ENCODE peak calls at places on chromosomes 1 and 21, in eight cellular contexts. H, L, W, M, Y, J, C and Z are unnamed samples.

GRCh38 chr1:17881761-17882160 is 126.6 kb downstream of the ACTL8 start:
- DNase-seq in L (no peak), J (no peak), H (no peak), M (no peak), W (no peak), C (no peak), Y (no peak), Z (no peak)

GRCh38 chr1:178916448-178917174 is 45.7 kb upstream of the ANGPTL1 start:
- DNase-seq in M (no peak), H (no peak), Y (no peak), L (no peak), W (no peak), J (no peak), C (no peak), Z (no peak)

GRCh38 chr1:229094476-229095311 is 176.2 kb upstream of the RAB4A start:
- DNase-seq in J (peak), H (no peak), L (no peak), C (peak), W (no peak), Y (no peak), M (no peak), Z (no peak)

GRCh38 chr1:168362991-168363390 is 82.3 kb downstream of the TBX19 start:
- DNase-seq in L (no peak), M (no peak), Y (no peak), C (no peak), J (no peak), W (no peak), H (no peak), Z (no peak)

GRCh38 chr21:28332796-28333195 is 659.9 kb downstream of the LTN1 start:
- DNase-seq in C (no peak), W (no peak), Y (no peak), H (no peak), J (no peak), L (no peak), M (no peak), Z (no peak)

GRCh38 chr21:27024316-27024715 is 57.4 kb upstream of the ADAMTS5 start:
- DNase-seq in M (no peak), J (no peak), W (no peak), L (no peak), C (no peak), Y (no peak), H (no peak), Z (no peak)

GRCh38 chr21:32426592-32427051 is 14.1 kb downstream of the EVA1C start:
- DNase-seq in Y (no peak), H (peak), C (no peak), J (no peak), W (no peak), L (no peak), M (no peak), Z (no peak)

GRCh38 chr1:111864862-111865261 is 109.2 kb downstream of the DDX20 start:
- DNase-seq in J (no peak), H (no peak), C (no peak), Y (no peak), W (peak), L (no peak), M (no peak), Z (no peak)

GRCh38 chr1:229378586-229379442 is 36.0 kb upstream of the CCSAP start:
- DNase-seq in H (peak), M (no peak), C (no peak), W (peak), L (no peak), J (no peak), Y (no peak), Z (no peak)

GRCh38 chr1:205283270-205284147 is 38.0 kb downstream of the NUAK2 start:
- DNase-seq in M (no peak), W (no peak), C (no peak), L (no peak), J (no peak), H (no peak), Y (no peak), Z (no peak)

GRCh38 chr1:228735871-228736586 is 750 bp downstream of the RHOU start:
- DNase-seq in J (peak), Y (peak), C (peak), M (peak), W (peak), H (peak), L (peak), Z (no peak)

GRCh38 chr1:17719874-17720273 is 35.3 kb upstream of the ACTL8 start:
- DNase-seq in J (no peak), C (no peak), M (no peak), Y (no peak), L (no peak), W (no peak), H (no peak), Z (no peak)

GRCh38 chr1:96918406-96918805 is 196.8 kb downstream of the PTBP2 start:
- DNase-seq in W (no peak), L (no peak), J (no peak), Y (no peak), M (no peak), H (no peak), C (no peak), Z (no peak)

GRCh38 chr1:37434292-37434907 is 40.0 kb upstream of the ZC3H12A start:
- DNase-seq in H (peak), M (peak), W (peak), J (peak), L (peak), C (peak), Y (peak), Z (no peak)

GRCh38 chr1:205582471-205583291 is 49.1 kb downstream of the ELK4 start:
- DNase-seq in W (no peak), H (no peak), Y (peak), J (no peak), L (peak), C (peak), M (peak), Z (no peak)

GRCh38 chr1:173101589-173101988 is 50.8 kb upstream of the TNFSF18 start:
- DNase-seq in Y (no peak), H (no peak), J (no peak), L (no peak), C (no peak), W (no peak), M (no peak), Z (no peak)

GRCh38 chr1:38541223-38541622 is 318.3 kb downstream of the RRAGC start:
- DNase-seq in H (no peak), C (no peak), W (no peak), Y (no peak), M (no peak), L (no peak), J (no peak), Z (no peak)

GRCh38 chr1:147794570-147794969 is 34.2 kb upstream of the GJA5 start:
- DNase-seq in J (no peak), M (peak), H (no peak), W (no peak), C (no peak), Y (no peak), L (no peak), Z (no peak)

GRCh38 chr1:19341201-19342076 is 29.3 kb downstream of the SLC66A1 start:
- DNase-seq in W (peak), C (peak), J (peak), H (peak), Y (peak), M (peak), L (peak), Z (peak)

GRCh38 chr1:212457740-212458338 is 25.1 kb downstream of the NENF start:
- DNase-seq in J (peak), W (peak), C (no peak), H (peak), M (no peak), L (no peak), Y (peak), Z (no peak)

GRCh38 chr21:24045775-24046215 is 1561.5 kb downstream of the MRPL39 start:
- DNase-seq in M (peak), H (peak), Y (peak), J (peak), W (peak), C (peak), L (peak), Z (peak)

GRCh38 chr1:211908951-211909350 is 78.4 kb upstream of the LPGAT1 start:
- DNase-seq in C (no peak), L (no peak), J (no peak), W (no peak), M (no peak), Y (no peak), H (no peak), Z (no peak)

GRCh38 chr21:35195232-35195631 is 146.1 kb upstream of the RUNX1 start:
- DNase-seq in W (no peak), M (no peak), C (no peak), J (no peak), H (peak), L (no peak), Y (no peak), Z (no peak)

GRCh38 chr1:150578278-150579109 is 916 bp downstream of the MCL1 start:
- DNase-seq in L (peak), Y (peak), W (peak), C (peak), J (peak), M (peak), H (peak), Z (peak)

GRCh38 chr21:32193066-32193465 is 85.8 kb downstream of the MIS18A start:
- DNase-seq in J (no peak), H (no peak), M (no peak), C (no peak), W (no peak), Y (no peak), L (no peak), Z (no peak)

GRCh38 chr21:45994738-45995685 is 13.4 kb downstream of the COL6A1 start:
- DNase-seq in W (no peak), H (no peak), L (peak), J (no peak), Y (no peak), C (peak), M (peak), Z (no peak)

DNA sequence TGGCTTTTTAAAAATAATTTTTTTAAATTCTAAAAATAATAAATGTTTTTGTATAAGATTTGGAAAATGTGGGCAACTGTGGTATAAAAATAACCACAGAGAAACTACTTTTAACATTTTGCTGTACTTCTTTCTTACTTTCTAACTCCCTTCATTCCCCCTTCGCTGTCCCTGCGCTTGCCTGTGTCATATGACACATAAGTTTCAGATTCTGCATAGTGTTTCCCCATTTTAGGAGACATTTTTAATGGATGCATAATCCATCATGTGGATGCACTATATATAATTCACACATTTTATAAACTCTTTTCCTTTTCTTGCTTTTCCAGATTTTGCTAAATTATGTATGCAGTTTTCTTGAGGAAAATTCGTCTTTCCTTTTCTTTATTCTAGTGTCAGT is 16.3 kb downstream of the ATG4C start:
- DNase-seq in Y (no peak), W (no peak), L (no peak), C (no peak), M (no peak), J (no peak), H (no peak), Z (no peak)
- H3K4me3 ChIP-seq in Y (no peak), W (no peak), L (no peak), C (no peak), M (no peak), J (no peak), H (no peak), Z (no peak)

GRCh38 chr1:153608742-153609584 is 4.0 kb downstream of the S100A16 start:
- DNase-seq in H (peak), C (peak), Y (peak), L (peak), M (peak), J (peak), W (peak), Z (no peak)
- H3K27ac ChIP-seq in H (peak), C (peak), Y (peak), L (peak), M (peak), J (peak), W (no peak), Z (peak)

GRCh38 chr1:5120559-5120958 is 466.1 kb downstream of the AJAP1 start:
- DNase-seq in J (no peak), Y (no peak), M (no peak), W (no peak), H (no peak), L (no peak), C (no peak), Z (no peak)

GRCh38 chr1:5129746-5130355 is 475.4 kb downstream of the AJAP1 start:
- DNase-seq in H (no peak), M (no peak), Y (no peak), L (no peak), W (peak), C (no peak), J (no peak), Z (no peak)

GRCh38 chr1:5119496-5120234 is 465.3 kb downstream of the AJAP1 start:
- DNase-seq in M (no peak), H (peak), C (no peak), J (peak), W (peak), L (no peak), Y (no peak), Z (no peak)

DNA sequence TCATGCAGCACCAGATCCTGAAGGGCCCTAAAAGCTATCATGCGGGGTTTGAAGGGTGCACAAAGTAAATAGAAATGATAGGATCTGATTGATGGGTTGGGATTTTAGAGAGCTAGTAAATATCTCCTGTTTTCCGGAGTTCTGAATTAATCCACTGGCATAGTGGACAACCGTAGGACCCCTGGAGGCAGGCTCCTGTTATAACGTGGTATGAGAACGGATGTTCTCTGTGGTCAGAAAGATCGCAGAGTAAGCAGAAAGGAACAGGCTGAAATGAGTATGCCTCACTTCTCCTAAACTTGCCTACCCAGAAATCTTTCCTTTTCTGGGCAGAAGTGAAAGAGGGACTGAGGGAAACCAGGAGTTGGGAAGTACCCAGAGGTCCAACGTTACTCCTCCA is 470.8 kb downstream of the AJAP1 start:
- DNase-seq in W (no peak), Y (no peak), M (no peak), L (no peak), C (no peak), J (no peak), H (no peak), Z (no peak)
- TF ChIP-seq CTCF in W (peak), Y (no peak), M (no peak), L (no peak), C (no peak), J (no peak), H (no peak), Z (no peak)

GRCh38 chr1:30752651-30752908 is 5.0 kb downstream of the LAPTM5 start:
- DNase-seq in W (no peak), C (no peak), M (no peak), L (no peak), Y (no peak), H (no peak), J (no peak), Z (no peak)
- H3K4me3 ChIP-seq in W (no peak), C (no peak), M (no peak), L (no peak), Y (no peak), H (no peak), J (no peak), Z (no peak)

GRCh38 chr1:65470766-65471165 is 50.3 kb downstream of the LEPR start:
- DNase-seq in C (no peak), L (no peak), H (no peak), J (no peak), Y (no peak), W (no peak), M (no peak), Z (no peak)
- H3K27ac ChIP-seq in C (no peak), L (peak), H (no peak), J (peak), Y (no peak), W (no peak), M (no peak), Z (no peak)